ENCODE peak calls at places on chromosome 3, in nine cellular contexts. D is AG10803, R is Peyer's patch, T is AG04450, L is fibroblast of the aortic adventitia, X is heart left ventricle, P is GM12865, A is fibroblast of pulmonary artery, U is astrocyte of the spinal cord. J is an unnamed sample.

GRCh38 chr3:55719508-55719907 is 232.4 kb upstream of the WNT5A start:
- DNase-seq in D (peak; percentile 53), R (no peak), T (no peak), L (peak; percentile 26), X (no peak), P (no peak), A (no peak), U (no peak), J (no peak)

GRCh38 chr3:165185707-165186327 is 10.4 kb downstream of the SLITRK3 start:
- DNase-seq in D (peak; percentile 56), R (peak; percentile 67), T (peak; percentile 2), L (peak; percentile 70), X (no peak), P (peak; percentile 65), A (peak; percentile 76), U (peak; percentile 50), J (no peak)

GRCh38 chr3:113148307-113148703 is 63.1 kb upstream of the BOC start:
- DNase-seq in D (no peak), R (no peak), T (no peak), L (peak; percentile 28), X (no peak), P (no peak), A (no peak), U (no peak), J (no peak)

GRCh38 chr3:191328963-191329653 is at the start of gene CCDC50:
- DNase-seq in D (peak; percentile 77), R (peak; percentile 95), T (no peak), L (peak; percentile 68), X (peak; percentile 92), P (peak; percentile 91), A (peak; percentile 79), U (peak; percentile 83), J (no peak)

GRCh38 chr3:77038468-77038927 is 1.4 kb upstream of the ROBO2 start:
- DNase-seq in D (peak; percentile 77), R (peak; percentile 77), T (peak; percentile 70), L (peak; percentile 75), X (no peak), P (peak; percentile 27), A (peak; percentile 88), U (peak; percentile 88), J (peak; percentile 23)

GRCh38 chr3:29324180-29324651 is 43.3 kb downstream of the RBMS3 start:
- DNase-seq in D (peak; percentile 80), R (peak; percentile 47), T (no peak), L (peak; percentile 95), X (no peak), P (peak; percentile 85), A (peak; percentile 76), U (peak; percentile 78), J (no peak)

GRCh38 chr3:37174532-37175126 is at the start of gene LRRFIP2:
- DNase-seq in D (peak; percentile 85), R (no peak), T (no peak), L (peak; percentile 78), X (no peak), P (peak; percentile 64), A (peak; percentile 69), U (peak; percentile 63), J (no peak)

GRCh38 chr3:143650120-143650519 is 198.1 kb downstream of the SLC9A9 start:
- DNase-seq in D (no peak), R (no peak), T (no peak), L (no peak), X (no peak), P (no peak), A (no peak), U (no peak), J (no peak)

GRCh38 chr3:59919581-59919980 is 869.8 kb upstream of the CFAP20DC start:
- DNase-seq in D (no peak), R (no peak), T (no peak), L (no peak), X (no peak), P (no peak), A (no peak), U (no peak), J (no peak)

GRCh38 chr3:1955170-1955569 is 143.5 kb upstream of the CNTN4 start:
- DNase-seq in D (no peak), R (no peak), T (no peak), L (no peak), X (no peak), P (no peak), A (no peak), U (no peak), J (no peak)

GRCh38 chr3:142215111-142215510 is 10.3 kb downstream of the GK5 start:
- DNase-seq in D (peak; percentile 6), R (no peak), T (no peak), L (peak; percentile 28), X (no peak), P (no peak), A (peak; percentile 48), U (no peak), J (no peak)

GRCh38 chr3:194374930-194375329 is 5.4 kb upstream of the LRRC15 start:
- DNase-seq in D (no peak), R (no peak), T (no peak), L (no peak), X (no peak), P (no peak), A (no peak), U (no peak), J (no peak)

GRCh38 chr3:194377708-194378107 is 8.2 kb upstream of the LRRC15 start:
- DNase-seq in D (no peak), R (no peak), T (no peak), L (no peak), X (no peak), P (no peak), A (no peak), U (no peak), J (no peak)

GRCh38 chr3:194373912-194374311 is 4.4 kb upstream of the LRRC15 start:
- DNase-seq in D (no peak), R (no peak), T (no peak), L (no peak), X (no peak), P (no peak), A (no peak), U (no peak), J (no peak)

GRCh38 chr3:194375921-194376570 is 6.5 kb upstream of the LRRC15 start:
- DNase-seq in D (no peak), R (no peak), T (no peak), L (no peak), X (no peak), P (no peak), A (no peak), U (no peak), J (no peak)

DNA sequence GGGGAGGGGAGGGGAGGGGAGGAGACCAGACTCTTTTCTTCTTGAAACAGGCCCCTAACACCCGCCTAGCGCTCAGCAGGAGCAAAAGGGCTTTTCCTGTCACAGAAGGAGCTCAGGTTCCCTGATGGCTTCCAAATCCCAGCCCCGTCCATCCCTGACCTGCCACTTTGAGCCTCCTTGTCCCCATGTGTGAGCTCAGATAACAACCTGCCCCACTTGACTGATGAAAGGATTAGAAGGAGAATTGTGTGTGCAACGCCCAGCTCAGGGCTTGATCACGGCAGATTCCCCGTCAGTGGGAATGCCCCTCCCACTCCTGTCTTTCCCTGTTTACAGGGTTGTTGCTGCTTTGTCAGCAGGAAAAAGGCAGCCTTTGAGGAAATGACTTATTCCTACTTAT is 5.9 kb upstream of the LRRC15 start:
- DNase-seq in D (no peak), R (no peak), T (no peak), L (no peak), X (no peak), P (no peak), A (no peak), U (no peak), J (no peak)
- H3K4me3 ChIP-seq in D (no peak overlapping the region), R (no peak overlapping the region), T (no peak overlapping the region), L (no peak overlapping the region), X (no peak overlapping the region), P (no peak overlapping the region), A (no peak overlapping the region), U (no peak overlapping the region), J (no peak overlapping the region)

GRCh38 chr3:123789160-123789559 is 95.0 kb downstream of the MYLK start:
- DNase-seq in D (no peak), R (no peak), T (no peak), L (no peak), X (no peak), P (no peak), A (no peak), U (no peak), J (no peak)
- TF ChIP-seq CTCF in D (no peak), R (no peak), T (no peak), L (no peak), X (no peak), P (no peak), A (no peak), U (no peak), J (no peak)

DNA sequence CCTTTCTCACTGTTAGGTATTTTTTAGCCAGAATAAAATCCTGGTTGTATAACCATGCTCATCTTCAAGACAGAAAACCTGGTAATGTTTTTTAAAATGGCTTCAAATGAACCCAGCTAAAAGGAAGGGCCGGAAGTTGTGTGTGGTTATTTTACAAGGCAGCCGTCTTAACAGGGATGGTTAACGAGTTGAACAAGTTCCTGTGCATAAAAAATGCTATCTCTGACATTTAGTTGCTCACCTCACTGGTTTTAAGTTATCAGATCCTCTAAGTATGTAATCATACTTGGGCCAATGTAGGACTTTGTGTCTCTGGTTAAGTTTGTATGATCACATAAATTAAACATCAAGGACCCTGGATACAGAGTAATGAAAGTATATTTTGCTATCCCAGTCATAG is 2.1 kb downstream of the ATP11B start:
- DNase-seq in D (peak; percentile 17), R (peak; percentile 65), T (no peak), L (no peak), X (no peak), P (peak; percentile 80), A (no peak), U (no peak), J (no peak)
- H3K4me3 ChIP-seq in D (peak overlapping the region; percentile 94), R (peak overlapping the region; percentile 98), T (peak overlapping the region; percentile 97), L (peak overlapping the region; percentile 98), X (peak overlapping the region; percentile 87), P (peak overlapping the region; percentile 92), A (peak overlapping the region; percentile 83), U (peak overlapping the region; percentile 62), J (peak overlapping the region; percentile 85)

GRCh38 chr3:46427929-46428833 is 21.1 kb downstream of the CCRL2 start:
- DNase-seq in D (no peak), R (no peak), T (no peak), L (peak; percentile 27), X (no peak), P (no peak), A (no peak), U (no peak), J (no peak)
- TF ChIP-seq CTCF in D (no peak), R (peak; percentile 26), T (no peak), L (no peak), X (no peak), P (no peak), A (no peak), U (no peak), J (no peak)

GRCh38 chr3:46574881-46575576 is 8.9 kb upstream of the LRRC2 start:
- DNase-seq in D (no peak), R (no peak), T (no peak), L (no peak), X (no peak), P (no peak), A (no peak), U (no peak), J (no peak)
- H3K4me3 ChIP-seq in D (no peak overlapping the region), R (no peak overlapping the region), T (no peak overlapping the region), L (no peak overlapping the region), X (no peak overlapping the region), P (no peak overlapping the region), A (no peak overlapping the region), U (no peak overlapping the region), J (no peak overlapping the region)

DNA sequence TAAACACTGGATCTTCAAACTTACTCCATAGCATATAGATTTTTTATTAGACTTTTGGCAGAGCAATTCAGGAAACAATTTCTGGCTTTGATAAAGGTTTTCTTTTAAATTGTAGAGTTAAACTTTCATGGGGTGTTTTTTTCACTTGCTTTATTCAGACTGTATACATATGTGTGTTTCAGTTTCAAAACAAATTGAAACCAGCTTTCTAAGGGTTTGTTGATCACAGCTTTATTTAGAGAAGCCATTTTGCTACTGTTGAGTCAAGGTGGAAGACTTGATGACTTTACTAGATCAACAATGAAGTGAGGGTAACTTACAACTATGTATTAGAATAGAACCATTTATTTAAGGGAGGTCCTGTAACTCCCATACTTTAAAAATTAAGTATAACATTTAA is 6.2 kb downstream of the UBE2E1 start:
- DNase-seq in D (no peak), R (no peak), T (no peak), L (no peak), X (no peak), P (peak; percentile 67), A (no peak), U (no peak), J (no peak)
- TF ChIP-seq CTCF in D (no peak), R (no peak), T (no peak), L (no peak), X (no peak), P (no peak), A (no peak), U (no peak), J (no peak)